ENCODE peak calls at places on chromosomes 5 and 9, in seven cellular contexts. One of them, this sample, is unnamed.
A peak's percentile ranks its signal among the peaks of the same experiment; 100 is the strongest.

GRCh38 chr5:178419196-178419595 is 171.0 kb downstream of the COL23A1 start:
- DNase-seq in SK-N-SH: peak; percentile 23
- DNase-seq in HCT116: no peak
- DNase-seq in K562: no peak
- DNase-seq in GM12878: no peak
- DNase-seq in HepG2: no peak
- DNase-seq in H1: no peak
- DNase-seq in this sample: no peak

GRCh38 chr5:40410231-40410861 is 269.4 kb upstream of the PTGER4 start:
- DNase-seq in SK-N-SH: no peak
- DNase-seq in HCT116: no peak
- DNase-seq in K562: no peak
- DNase-seq in GM12878: no peak
- DNase-seq in HepG2: no peak
- DNase-seq in H1: no peak
- DNase-seq in this sample: no peak

GRCh38 chr5:8729437-8729836 is 816.4 kb downstream of the SEMA5A start:
- DNase-seq in SK-N-SH: no peak
- DNase-seq in HCT116: no peak
- DNase-seq in K562: no peak
- DNase-seq in GM12878: no peak
- DNase-seq in HepG2: no peak
- DNase-seq in H1: no peak
- DNase-seq in this sample: no peak

GRCh38 chr5:53766683-53767082 is 206.2 kb downstream of the NDUFS4 start:
- DNase-seq in SK-N-SH: no peak
- DNase-seq in HCT116: no peak
- DNase-seq in K562: no peak
- DNase-seq in GM12878: no peak
- DNase-seq in HepG2: peak; percentile 6
- DNase-seq in H1: no peak
- DNase-seq in this sample: no peak

GRCh38 chr9:112059145-112059979 is 115.7 kb downstream of the SUSD1 start:
- DNase-seq in SK-N-SH: no peak
- DNase-seq in HCT116: no peak
- DNase-seq in K562: peak; percentile 51
- DNase-seq in GM12878: no peak
- DNase-seq in HepG2: peak; percentile 62
- DNase-seq in H1: no peak
- DNase-seq in this sample: no peak

GRCh38 chr5:135013947-135014570 is 20.0 kb downstream of the PITX1 start:
- DNase-seq in SK-N-SH: no peak
- DNase-seq in HCT116: no peak
- DNase-seq in K562: no peak
- DNase-seq in GM12878: no peak
- DNase-seq in HepG2: peak; percentile 23
- DNase-seq in H1: peak; percentile 41
- DNase-seq in this sample: peak; percentile 86

GRCh38 chr5:38291355-38291754 is 33.0 kb downstream of the EGFLAM start:
- DNase-seq in SK-N-SH: no peak
- DNase-seq in HCT116: no peak
- DNase-seq in K562: peak; percentile 24
- DNase-seq in GM12878: no peak
- DNase-seq in HepG2: no peak
- DNase-seq in H1: no peak
- DNase-seq in this sample: no peak

GRCh38 chr9:106648799-106649198 is 214.2 kb upstream of the ZNF462 start:
- DNase-seq in SK-N-SH: no peak
- DNase-seq in HCT116: peak; percentile 6
- DNase-seq in K562: no peak
- DNase-seq in GM12878: no peak
- DNase-seq in HepG2: no peak
- DNase-seq in H1: no peak
- DNase-seq in this sample: peak; percentile 62

GRCh38 chr9:70079364-70080103 is 35.9 kb downstream of the MAMDC2 start:
- DNase-seq in SK-N-SH: no peak
- DNase-seq in HCT116: no peak
- DNase-seq in K562: no peak
- DNase-seq in GM12878: no peak
- DNase-seq in HepG2: no peak
- DNase-seq in H1: no peak
- DNase-seq in this sample: no peak

GRCh38 chr5:131394128-131394527 is 130.3 kb downstream of the CDC42SE2 start:
- DNase-seq in SK-N-SH: no peak
- DNase-seq in HCT116: no peak
- DNase-seq in K562: no peak
- DNase-seq in GM12878: peak; percentile 66
- DNase-seq in HepG2: no peak
- DNase-seq in H1: no peak
- DNase-seq in this sample: no peak

GRCh38 chr5:178940569-178941360 is at the start of gene ZNF454:
- DNase-seq in SK-N-SH: peak; percentile 97
- DNase-seq in HCT116: no peak
- DNase-seq in K562: no peak
- DNase-seq in GM12878: no peak
- DNase-seq in HepG2: no peak
- DNase-seq in H1: peak; percentile 48
- DNase-seq in this sample: peak; percentile 39

GRCh38 chr9:9893837-9894236 is 719.0 kb downstream of the PTPRD start:
- DNase-seq in SK-N-SH: no peak
- DNase-seq in HCT116: no peak
- DNase-seq in K562: no peak
- DNase-seq in GM12878: no peak
- DNase-seq in HepG2: no peak
- DNase-seq in H1: no peak
- DNase-seq in this sample: no peak

GRCh38 chr9:19922476-19923118 is 133.8 kb upstream of the SLC24A2 start:
- DNase-seq in SK-N-SH: peak; percentile 72
- DNase-seq in HCT116: peak; percentile 15
- DNase-seq in K562: peak; percentile 19
- DNase-seq in GM12878: no peak
- DNase-seq in HepG2: peak; percentile 21
- DNase-seq in H1: no peak
- DNase-seq in this sample: peak; percentile 22

GRCh38 chr5:180078348-180078747 is 6.8 kb upstream of the RNF130 start:
- DNase-seq in SK-N-SH: no peak
- DNase-seq in HCT116: no peak
- DNase-seq in K562: no peak
- DNase-seq in GM12878: no peak
- DNase-seq in HepG2: no peak
- DNase-seq in H1: no peak
- DNase-seq in this sample: no peak

GRCh38 chr9:23606107-23606506 is 219.9 kb downstream of the ELAVL2 start:
- DNase-seq in SK-N-SH: no peak
- DNase-seq in HCT116: no peak
- DNase-seq in K562: no peak
- DNase-seq in GM12878: no peak
- DNase-seq in HepG2: no peak
- DNase-seq in H1: no peak
- DNase-seq in this sample: no peak

DNA sequence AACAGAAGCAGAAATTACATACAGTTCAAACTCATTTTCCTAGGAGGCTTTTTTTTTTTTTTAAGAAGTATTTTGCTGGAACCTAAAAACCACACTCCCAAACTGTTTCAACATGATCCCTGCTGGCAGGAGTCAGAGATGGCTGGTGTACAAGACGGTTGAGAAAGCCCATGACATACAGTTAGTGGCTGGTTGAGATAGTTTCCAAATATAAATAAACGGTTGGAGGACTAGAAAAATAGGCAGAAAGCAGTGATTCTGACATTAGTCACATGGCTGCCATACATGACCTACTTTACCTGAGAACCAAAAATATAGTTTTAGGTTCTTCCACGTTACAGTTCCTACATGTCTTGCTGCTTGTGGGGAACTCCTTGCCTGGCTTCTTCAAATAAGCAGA is 31.7 kb upstream of the BASP1 start:
- DNase-seq in SK-N-SH: no peak
- DNase-seq in HCT116: no peak
- DNase-seq in K562: no peak
- DNase-seq in GM12878: no peak
- DNase-seq in HepG2: no peak
- DNase-seq in H1: no peak
- DNase-seq in this sample: no peak
- TF ChIP-seq JUND in SK-N-SH: no peak
- TF ChIP-seq JUND in HCT116: no peak
- TF ChIP-seq JUND in K562: no peak
- TF ChIP-seq JUND in GM12878: no peak
- TF ChIP-seq JUND in HepG2: no peak
- TF ChIP-seq JUND in H1: no peak
- TF ChIP-seq JUND in this sample: no peak

DNA sequence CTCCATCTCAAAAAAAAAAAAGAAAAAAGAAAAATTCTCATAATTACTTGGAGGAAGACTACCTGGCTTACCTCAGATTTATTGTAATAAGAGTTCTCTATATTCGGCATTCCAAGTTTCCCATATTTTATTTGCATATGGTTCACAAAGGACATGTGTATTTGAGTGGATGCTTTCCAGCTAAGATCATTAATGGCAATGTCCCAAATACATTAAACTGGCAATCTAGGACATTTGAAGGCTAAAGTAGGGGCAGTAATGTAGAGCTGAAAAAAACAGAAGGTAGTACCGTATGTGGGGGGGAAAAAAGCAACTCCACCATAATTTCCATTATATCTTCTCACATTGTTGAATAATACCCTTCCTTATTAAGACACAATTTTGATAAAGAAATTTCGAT is 4.9 kb downstream of the TUT7 start:
- DNase-seq in SK-N-SH: no peak
- DNase-seq in HCT116: no peak
- DNase-seq in K562: no peak
- DNase-seq in GM12878: no peak
- DNase-seq in HepG2: no peak
- DNase-seq in H1: no peak
- DNase-seq in this sample: no peak
- TF ChIP-seq JUND in SK-N-SH: no peak
- TF ChIP-seq JUND in HCT116: no peak
- TF ChIP-seq JUND in K562: no peak
- TF ChIP-seq JUND in GM12878: no peak
- TF ChIP-seq JUND in HepG2: no peak
- TF ChIP-seq JUND in H1: no peak
- TF ChIP-seq JUND in this sample: no peak

GRCh38 chr9:81132318-81132717 is 557.0 kb downstream of the TLE1 start:
- DNase-seq in SK-N-SH: no peak
- DNase-seq in HCT116: no peak
- DNase-seq in K562: no peak
- DNase-seq in GM12878: no peak
- DNase-seq in HepG2: no peak
- DNase-seq in H1: no peak
- DNase-seq in this sample: no peak
- TF ChIP-seq JUND in SK-N-SH: no peak
- TF ChIP-seq JUND in HCT116: no peak
- TF ChIP-seq JUND in K562: no peak
- TF ChIP-seq JUND in GM12878: no peak
- TF ChIP-seq JUND in HepG2: no peak
- TF ChIP-seq JUND in H1: no peak
- TF ChIP-seq JUND in this sample: no peak

GRCh38 chr5:168088415-168089165 is 202.9 kb upstream of the WWC1 start:
- DNase-seq in SK-N-SH: no peak
- DNase-seq in HCT116: no peak
- DNase-seq in K562: no peak
- DNase-seq in GM12878: no peak
- DNase-seq in HepG2: no peak
- DNase-seq in H1: no peak
- DNase-seq in this sample: no peak

GRCh38 chr5:168086736-168087135 is 204.7 kb upstream of the WWC1 start:
- DNase-seq in SK-N-SH: no peak
- DNase-seq in HCT116: no peak
- DNase-seq in K562: no peak
- DNase-seq in GM12878: no peak
- DNase-seq in HepG2: no peak
- DNase-seq in H1: no peak
- DNase-seq in this sample: no peak

GRCh38 chr5:168085321-168086040 is 206.0 kb upstream of the WWC1 start:
- DNase-seq in SK-N-SH: peak; percentile 39
- DNase-seq in HCT116: no peak
- DNase-seq in K562: no peak
- DNase-seq in GM12878: no peak
- DNase-seq in HepG2: no peak
- DNase-seq in H1: no peak
- DNase-seq in this sample: no peak

GRCh38 chr5:168089201-168089887 is 202.1 kb upstream of the WWC1 start:
- DNase-seq in SK-N-SH: no peak
- DNase-seq in HCT116: no peak
- DNase-seq in K562: no peak
- DNase-seq in GM12878: no peak
- DNase-seq in HepG2: no peak
- DNase-seq in H1: no peak
- DNase-seq in this sample: no peak

GRCh38 chr5:168086104-168086610 is 205.3 kb upstream of the WWC1 start:
- DNase-seq in SK-N-SH: no peak
- DNase-seq in HCT116: no peak
- DNase-seq in K562: no peak
- DNase-seq in GM12878: no peak
- DNase-seq in HepG2: peak; percentile 16
- DNase-seq in H1: no peak
- DNase-seq in this sample: peak; percentile 63
- TF ChIP-seq JUND in SK-N-SH: no peak
- TF ChIP-seq JUND in HCT116: no peak
- TF ChIP-seq JUND in K562: no peak
- TF ChIP-seq JUND in GM12878: no peak
- TF ChIP-seq JUND in HepG2: no peak
- TF ChIP-seq JUND in H1: no peak
- TF ChIP-seq JUND in this sample: no peak

DNA sequence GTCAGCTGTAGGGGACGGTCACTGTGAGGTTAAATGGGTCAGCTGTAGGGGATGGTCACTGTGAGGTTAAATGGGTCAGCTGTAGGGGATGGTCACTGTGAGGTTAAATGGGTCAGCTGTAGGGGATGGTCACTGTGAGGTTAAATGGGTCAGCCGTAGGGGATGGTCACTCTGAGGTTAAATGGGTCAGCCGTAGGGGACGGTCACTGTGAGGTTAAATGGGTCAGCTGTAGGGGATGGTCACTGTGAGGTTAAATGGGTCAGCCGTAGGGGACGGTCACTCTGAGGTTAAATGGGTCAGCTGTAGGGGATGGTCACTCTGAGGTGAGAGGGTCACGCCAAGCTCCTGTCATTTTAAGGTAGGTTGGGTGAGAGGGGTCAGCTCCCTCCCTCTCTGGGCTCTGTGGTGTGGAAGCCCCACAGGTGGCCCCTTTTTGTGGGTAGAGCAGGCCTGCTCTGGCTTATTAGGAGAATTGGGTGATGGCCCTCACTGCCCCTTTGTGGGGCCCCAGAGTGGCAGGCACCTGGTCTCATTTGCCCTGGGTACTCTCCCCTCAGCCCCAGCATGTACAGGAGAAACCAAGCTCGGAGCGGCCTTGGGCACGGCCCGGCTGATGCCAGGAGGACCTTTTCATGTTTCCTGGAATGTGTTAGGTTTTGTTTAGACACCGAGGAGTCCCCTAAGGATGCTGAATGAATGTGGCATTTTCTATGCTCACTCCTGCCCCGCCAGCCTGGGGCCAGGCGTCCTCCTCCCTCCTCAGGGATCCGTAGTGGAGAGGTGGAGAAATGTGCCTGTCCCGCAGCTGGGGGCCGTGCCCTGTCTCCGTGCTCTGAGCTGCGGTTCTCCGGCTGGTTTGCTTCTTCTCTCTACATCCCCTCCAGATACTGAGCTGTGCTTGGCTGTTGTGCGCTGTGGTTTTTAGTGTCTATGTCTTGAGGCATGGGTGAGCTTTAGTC is 31.4 kb downstream of the AHRR start:
- DNase-seq in SK-N-SH: no peak
- DNase-seq in HCT116: no peak
- DNase-seq in K562: no peak
- DNase-seq in GM12878: no peak
- DNase-seq in HepG2: no peak
- DNase-seq in H1: peak; percentile 46
- DNase-seq in this sample: no peak
- TF ChIP-seq JUND in SK-N-SH: no peak
- TF ChIP-seq JUND in HCT116: no peak
- TF ChIP-seq JUND in K562: no peak
- TF ChIP-seq JUND in GM12878: no peak
- TF ChIP-seq JUND in HepG2: no peak
- TF ChIP-seq JUND in H1: no peak
- TF ChIP-seq JUND in this sample: no peak

This sample was measured in T47D.